ENCODE peak calls at places on chromosomes 16 and 17, in ten cellular contexts. Q, E, B, W, C, H, P, F, V and T are unnamed samples.

GRCh38 chr16:11674001-11674817 is 6.0 kb downstream of the SNN start:
- DNase-seq in Q (no peak), E (no peak), B (peak; percentile 76), W (no peak), C (no peak), H (no peak), P (no peak), F (no peak), V (no peak), T (no peak)

GRCh38 chr16:4683255-4684029 is 9.9 kb upstream of the NUDT16L1 start:
- DNase-seq in Q (no peak), E (no peak), B (no peak), W (no peak), C (no peak), H (no peak), P (no peak), F (no peak), V (no peak), T (no peak)

GRCh38 chr16:89409161-89409711 is 81.1 kb downstream of the ANKRD11 start:
- DNase-seq in Q (peak; percentile 84), E (no peak), B (peak; percentile 80), W (peak; percentile 38), C (no peak), H (no peak), P (no peak), F (no peak), V (no peak), T (no peak)

GRCh38 chr16:1407749-1408148 is 6.8 kb downstream of the UNKL start:
- DNase-seq in Q (no peak), E (no peak), B (no peak), W (no peak), C (peak; percentile 38), H (no peak), P (peak; percentile 61), F (peak; percentile 24), V (peak; percentile 45), T (no peak)

GRCh38 chr17:51298508-51299371 is 38.4 kb downstream of the UTP18 start:
- DNase-seq in Q (no peak), E (no peak), B (no peak), W (no peak), C (no peak), H (peak; percentile 51), P (no peak), F (peak; percentile 14), V (no peak), T (no peak)

GRCh38 chr16:69555437-69555836 is 10.3 kb upstream of the NFAT5 start:
- DNase-seq in Q (no peak), E (no peak), B (no peak), W (no peak), C (no peak), H (no peak), P (no peak), F (no peak), V (no peak), T (no peak)

GRCh38 chr17:81931557-81932332 is 4.2 kb upstream of the MAFG start:
- DNase-seq in Q (no peak), E (no peak), B (no peak), W (no peak), C (no peak), H (no peak), P (no peak), F (no peak), V (no peak), T (no peak)

GRCh38 chr17:54814371-54814770 is 86.3 kb upstream of the TOM1L1 start:
- DNase-seq in Q (no peak), E (no peak), B (no peak), W (no peak), C (no peak), H (no peak), P (no peak), F (no peak), V (no peak), T (no peak)

GRCh38 chr17:82520041-82520910 is 744 bp downstream of the FOXK2 start:
- DNase-seq in Q (no peak), E (peak; percentile 43), B (peak; percentile 87), W (no peak), C (peak; percentile 33), H (no peak), P (peak; percentile 49), F (no peak), V (no peak), T (no peak)

GRCh38 chr17:78745407-78746088 is 36.5 kb downstream of the CYTH1 start:
- DNase-seq in Q (no peak), E (peak; percentile 37), B (peak; percentile 79), W (no peak), C (no peak), H (no peak), P (no peak), F (peak; percentile 45), V (no peak), T (no peak)

GRCh38 chr16:67030221-67030962 is 1.4 kb downstream of the CBFB start:
- DNase-seq in Q (peak; percentile 44), E (no peak), B (peak; percentile 23), W (no peak), C (no peak), H (no peak), P (peak; percentile 12), F (no peak), V (no peak), T (no peak)

GRCh38 chr16:80158766-80159165 is 382.0 kb upstream of the DYNLRB2 start:
- DNase-seq in Q (no peak), E (no peak), B (no peak), W (no peak), C (no peak), H (no peak), P (no peak), F (no peak), V (no peak), T (no peak)

GRCh38 chr16:74586948-74587347 is 20.0 kb downstream of the GLG1 start:
- DNase-seq in Q (no peak), E (no peak), B (no peak), W (no peak), C (no peak), H (no peak), P (no peak), F (no peak), V (no peak), T (no peak)

GRCh38 chr16:12546918-12547607 is 256.6 kb downstream of the CPPED1 start:
- DNase-seq in Q (no peak), E (no peak), B (no peak), W (no peak), C (no peak), H (no peak), P (no peak), F (no peak), V (no peak), T (no peak)

GRCh38 chr17:58756246-58757161 is 850 bp downstream of the PPM1E start:
- DNase-seq in Q (no peak), E (no peak), B (no peak), W (no peak), C (no peak), H (no peak), P (peak; percentile 26), F (no peak), V (no peak), T (no peak)
- H3K27me3 ChIP-seq in Q (no peaks in the 10 kb centered on the region), E (no peaks in the 10 kb centered on the region), B (peaks cover 79% of the 10 kb centered on the region), W (peaks cover 76% of the 10 kb centered on the region), C (no peaks in the 10 kb centered on the region), H (no peaks in the 10 kb centered on the region), P (no peaks in the 10 kb centered on the region), F (peaks cover 8% of the 10 kb centered on the region), V (peaks cover 38% of the 10 kb centered on the region), T (no peaks in the 10 kb centered on the region)

GRCh38 chr16:3541527-3542152 is 35.6 kb downstream of the NLRC3 start:
- DNase-seq in Q (no peak), E (no peak), B (no peak), W (no peak), C (no peak), H (no peak), P (no peak), F (no peak), V (no peak), T (no peak)
- TF ChIP-seq POLR2A in Q (no peak), E (no peak), B (no peak), W (no peak), C (no peak), H (no peak), P (no peak), F (no peak), V (no peak), T (no peak)

GRCh38 chr17:27533874-27534815 is 77.9 kb downstream of the KSR1 start:
- DNase-seq in Q (no peak), E (no peak), B (peak; percentile 59), W (peak; percentile 33), C (no peak), H (no peak), P (no peak), F (no peak), V (no peak), T (no peak)

GRCh38 chr17:27530791-27531391 is 74.6 kb downstream of the KSR1 start:
- DNase-seq in Q (no peak), E (no peak), B (peak; percentile 86), W (no peak), C (no peak), H (no peak), P (no peak), F (peak; percentile 59), V (no peak), T (no peak)

GRCh38 chr17:27532269-27533067 is 76.2 kb downstream of the KSR1 start:
- DNase-seq in Q (peak; percentile 70), E (no peak), B (peak; percentile 88), W (peak; percentile 54), C (no peak), H (no peak), P (peak; percentile 22), F (peak; percentile 90), V (peak; percentile 36), T (no peak)

GRCh38 chr17:27531469-27531948 is 75.3 kb downstream of the KSR1 start:
- DNase-seq in Q (no peak), E (no peak), B (no peak), W (no peak), C (no peak), H (no peak), P (no peak), F (no peak), V (no peak), T (no peak)

GRCh38 chr17:27533068-27533397 is 76.8 kb downstream of the KSR1 start:
- DNase-seq in Q (no peak), E (no peak), B (no peak), W (no peak), C (no peak), H (no peak), P (no peak), F (no peak), V (no peak), T (no peak)
- H3K4me1 ChIP-seq in Q (peaks cover 61% of the 10 kb centered on the region), E (peaks cover 7% of the 10 kb centered on the region), B (peaks cover 73% of the 10 kb centered on the region), W (peaks cover 66% of the 10 kb centered on the region), C (no peaks in the 10 kb centered on the region), H (peaks cover 19% of the 10 kb centered on the region), P (no peaks in the 10 kb centered on the region), F (peaks cover 91% of the 10 kb centered on the region), V (no peaks in the 10 kb centered on the region), T (no peaks in the 10 kb centered on the region)

GRCh38 chr17:65000798-65001197 is 55.7 kb downstream of the GNA13 start:
- DNase-seq in Q (no peak), E (no peak), B (no peak), W (no peak), C (no peak), H (no peak), P (no peak), F (no peak), V (no peak), T (no peak)

GRCh38 chr17:65005858-65006257 is 50.7 kb downstream of the GNA13 start:
- DNase-seq in Q (no peak), E (no peak), B (no peak), W (no peak), C (no peak), H (no peak), P (no peak), F (no peak), V (no peak), T (no peak)

GRCh38 chr17:64998436-64999190 is 57.9 kb downstream of the GNA13 start:
- DNase-seq in Q (no peak), E (no peak), B (no peak), W (no peak), C (no peak), H (no peak), P (no peak), F (no peak), V (no peak), T (no peak)

GRCh38 chr17:65001409-65002045 is 55.0 kb downstream of the GNA13 start:
- DNase-seq in Q (no peak), E (no peak), B (no peak), W (no peak), C (no peak), H (no peak), P (no peak), F (no peak), V (no peak), T (no peak)
- H3K27me3 ChIP-seq in Q (no peaks in the 10 kb centered on the region), E (no peaks in the 10 kb centered on the region), B (no peaks in the 10 kb centered on the region), W (no peaks in the 10 kb centered on the region), C (no peaks in the 10 kb centered on the region), H (no peaks in the 10 kb centered on the region), P (no peaks in the 10 kb centered on the region), F (no peaks in the 10 kb centered on the region), V (no peaks in the 10 kb centered on the region), T (no peaks in the 10 kb centered on the region)